ENCODE peak calls at places on chromosomes 5 and 9, in six cellular contexts. D is GM10248, G is RWPE1, H is GM23338, O is HL-60, C is left ventricle myocardium inferior. Y is an unnamed sample.
A peak's percentile ranks its signal among the peaks of the same experiment; 100 is the strongest.

GRCh38 chr9:131319486-131319885 is 30.0 kb downstream of the PLPP7 start:
- DNase-seq in D (no peak), G (no peak), H (no peak), O (no peak), C (peak; percentile 80), Y (no peak)

GRCh38 chr9:76203373-76203772 is 190.9 kb downstream of the RFK start:
- DNase-seq in D (no peak), G (no peak), H (no peak), O (no peak), C (no peak), Y (no peak)

GRCh38 chr9:76964612-76965011 is 54.8 kb upstream of the FOXB2 start:
- DNase-seq in D (no peak), G (no peak), H (no peak), O (no peak), C (no peak), Y (no peak)

GRCh38 chr5:107607656-107608368 is 62.9 kb downstream of the EFNA5 start:
- DNase-seq in D (no peak), G (no peak), H (no peak), O (no peak), C (no peak), Y (no peak)

GRCh38 chr5:151095341-151096000 is 14.6 kb upstream of the TNIP1 start:
- DNase-seq in D (no peak), G (no peak), H (no peak), O (no peak), C (peak; percentile 61), Y (no peak)

GRCh38 chr9:138045541-138046490 is 168.2 kb downstream of the CACNA1B start:
- DNase-seq in D (no peak), G (no peak), H (no peak), O (no peak), C (no peak), Y (no peak)

GRCh38 chr5:109567374-109568044 is 122.2 kb upstream of the MAN2A1 start:
- DNase-seq in D (no peak), G (peak; percentile 12), H (no peak), O (peak; percentile 23), C (no peak), Y (no peak)

GRCh38 chr5:106269252-106269843 is 1401.4 kb downstream of the EFNA5 start:
- DNase-seq in D (no peak), G (peak; percentile 14), H (peak; percentile 62), O (no peak), C (no peak), Y (no peak)

GRCh38 chr5:65854931-65855330 is 71.4 kb upstream of the ERBIN start:
- DNase-seq in D (no peak), G (no peak), H (no peak), O (no peak), C (no peak), Y (no peak)

GRCh38 chr5:172110921-172111873 is 76.8 kb downstream of the STK10 start:
- DNase-seq in D (peak; percentile 87), G (peak; percentile 55), H (peak; percentile 28), O (peak; percentile 96), C (no peak), Y (peak; percentile 95)

GRCh38 chr5:162187371-162187770 is 119.8 kb downstream of the GABRG2 start:
- DNase-seq in D (no peak), G (no peak), H (no peak), O (no peak), C (no peak), Y (no peak)

GRCh38 chr5:92574023-92574422 is 1007.0 kb downstream of the NR2F1-AS1 start:
- DNase-seq in D (no peak), G (no peak), H (no peak), O (no peak), C (no peak), Y (no peak)

GRCh38 chr5:78504726-78505431 is 143.7 kb downstream of the LHFPL2 start:
- DNase-seq in D (no peak), G (peak; percentile 90), H (no peak), O (no peak), C (peak; percentile 85), Y (no peak)

GRCh38 chr5:376951-377325 is 55.4 kb downstream of the AHRR start:
- DNase-seq in D (no peak), G (no peak), H (no peak), O (no peak), C (no peak), Y (no peak)

GRCh38 chr5:59206132-59206581 is 623.3 kb downstream of the RAB3C start:
- DNase-seq in D (no peak), G (peak; percentile 12), H (no peak), O (no peak), C (no peak), Y (no peak)

GRCh38 chr9:75664597-75664996 is 225.9 kb upstream of the PCSK5 start:
- DNase-seq in D (no peak), G (no peak), H (no peak), O (no peak), C (no peak), Y (no peak)

GRCh38 chr9:36207546-36208012 is 16.9 kb downstream of the CLTA start:
- DNase-seq in D (no peak), G (no peak), H (no peak), O (no peak), C (no peak), Y (peak; percentile 20)

GRCh38 chr5:61280766-61281427 is 51.2 kb upstream of the ZSWIM6 start:
- DNase-seq in D (no peak), G (peak; percentile 52), H (no peak), O (no peak), C (peak; percentile 51), Y (peak; percentile 34)

GRCh38 chr9:91726406-91727100 is 223.5 kb downstream of the ROR2 start:
- DNase-seq in D (no peak), G (no peak), H (no peak), O (no peak), C (no peak), Y (no peak)

DNA sequence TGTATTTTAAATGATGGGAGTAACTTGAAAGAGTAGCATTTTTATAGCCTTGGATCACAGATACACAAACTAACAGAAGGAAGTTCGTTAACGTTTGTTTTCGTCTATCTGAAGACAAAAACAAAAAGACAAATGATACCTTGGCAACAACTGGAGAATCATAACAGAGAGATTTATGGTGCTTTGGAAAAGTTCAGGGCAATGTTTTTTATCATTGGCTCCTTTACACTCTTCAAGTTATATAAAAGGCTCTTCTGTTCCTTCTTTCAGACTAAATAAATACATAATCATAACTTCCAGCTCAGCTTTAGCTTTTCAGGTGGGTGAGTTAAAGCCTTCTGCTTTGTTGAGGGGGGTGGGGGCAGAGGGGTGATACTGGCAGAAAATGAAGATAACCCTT is 128.0 kb upstream of the VLDLR start:
- DNase-seq in D (no peak), G (no peak), H (no peak), O (no peak), C (no peak), Y (no peak)
- TF ChIP-seq CTCF in D (no peak), G (no peak), H (no peak), O (no peak), C (no peak), Y (no peak)

GRCh38 chr5:142053434-142054253 is 40.8 kb upstream of the GNPDA1 start:
- DNase-seq in D (no peak), G (no peak), H (no peak), O (peak; percentile 17), C (no peak), Y (no peak)

GRCh38 chr5:142046191-142046590 is 33.4 kb upstream of the GNPDA1 start:
- DNase-seq in D (no peak), G (no peak), H (no peak), O (no peak), C (no peak), Y (no peak)

GRCh38 chr5:142048272-142048671 is 35.4 kb upstream of the GNPDA1 start:
- DNase-seq in D (no peak), G (no peak), H (peak; percentile 79), O (no peak), C (no peak), Y (no peak)
- TF ChIP-seq CTCF in D (no peak), G (no peak), H (peak; percentile 76), O (no peak), C (no peak), Y (no peak)

DNA sequence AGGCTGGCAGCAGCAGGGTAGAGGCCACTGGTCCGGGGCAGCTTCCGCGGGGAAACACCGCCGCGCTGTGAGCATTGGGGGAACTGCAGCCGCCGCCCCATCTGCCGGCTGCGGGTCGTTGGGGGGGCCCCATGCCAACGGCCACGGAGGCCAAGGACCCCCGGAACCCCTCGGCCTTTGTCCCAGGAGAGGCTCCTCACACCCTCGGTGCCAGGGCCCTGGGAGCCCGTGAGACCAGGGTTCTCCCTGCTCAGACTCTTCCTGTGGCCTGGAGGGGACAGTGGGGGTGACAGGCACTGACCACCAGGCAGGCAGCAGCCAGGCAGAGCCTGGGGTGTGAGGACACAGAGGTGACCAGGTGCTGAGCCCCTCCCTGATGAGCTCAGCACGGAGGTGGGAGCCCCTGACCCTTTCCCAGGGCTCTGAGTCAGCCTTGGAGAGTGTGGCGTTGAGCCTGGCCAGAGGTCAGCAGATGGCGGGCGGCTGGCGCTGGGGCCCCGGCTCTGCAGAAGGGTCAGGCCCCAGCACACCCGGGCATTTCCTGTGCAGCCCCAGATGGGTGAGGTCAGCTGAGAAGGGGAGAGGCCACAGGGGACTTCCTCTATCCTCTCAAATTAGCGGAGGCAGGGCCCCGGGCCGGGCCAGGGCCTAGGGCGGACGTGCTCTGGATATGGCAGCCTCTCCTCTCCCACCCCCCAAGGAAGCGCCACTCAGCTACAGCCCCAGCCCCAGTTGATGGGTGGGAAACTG is 17.9 kb upstream of the EGFL7 start:
- DNase-seq in D (peak; percentile 87), G (peak; percentile 95), H (peak; percentile 79), O (no peak), C (peak; percentile 80), Y (peak; percentile 84)
- TF ChIP-seq CTCF in D (peak; percentile 80), G (peak; percentile 100), H (peak; percentile 87), O (peak; percentile 93), C (peak; percentile 96), Y (peak; percentile 97)

DNA sequence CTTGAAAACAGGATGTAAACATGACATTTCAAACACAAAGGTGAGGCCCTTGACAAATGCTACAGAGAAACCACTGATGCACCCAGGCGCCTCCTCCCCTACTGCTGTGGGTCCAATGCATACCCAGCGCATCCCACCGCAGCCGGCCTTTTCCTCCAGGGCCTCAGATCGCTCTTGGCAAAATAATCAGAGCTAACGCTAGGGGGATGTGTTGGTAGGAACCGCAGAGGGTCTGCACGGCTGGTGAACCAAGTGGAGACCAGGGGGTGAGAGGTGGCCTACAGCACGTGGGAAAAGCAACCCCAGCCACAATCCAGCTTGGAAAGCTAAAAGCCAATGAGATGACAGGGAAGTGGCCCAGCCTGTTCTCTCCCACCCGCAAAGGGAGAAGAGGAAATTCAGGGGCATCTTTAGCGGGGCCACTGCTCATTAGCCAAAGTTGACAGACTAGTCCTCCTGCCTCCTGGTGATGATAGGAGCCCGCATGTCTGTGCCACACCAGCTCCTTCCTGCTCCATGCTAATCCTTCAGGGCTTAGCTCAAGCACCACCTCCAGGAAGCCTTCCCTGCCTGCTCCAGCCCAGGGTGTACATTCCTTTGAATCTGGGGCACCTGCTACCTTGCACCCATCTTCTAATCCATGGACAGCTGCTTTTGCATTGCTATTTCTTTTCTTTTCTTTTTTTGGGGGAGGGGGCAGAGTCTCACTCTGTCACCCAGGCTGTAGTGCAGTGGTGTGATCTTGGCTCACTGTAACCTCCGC is 5.8 kb downstream of the FAM163B start:
- DNase-seq in D (no peak), G (no peak), H (peak; percentile 44), O (no peak), C (no peak), Y (no peak)
- TF ChIP-seq CTCF in D (no peak), G (no peak), H (peak; percentile 32), O (no peak), C (no peak), Y (no peak)

GRCh38 chr5:72280655-72281069 is 39.4 kb downstream of the MRPS27 start:
- DNase-seq in D (peak; percentile 19), G (peak; percentile 38), H (peak; percentile 68), O (no peak), C (no peak), Y (no peak)
- TF ChIP-seq CTCF in D (peak; percentile 35), G (peak; percentile 58), H (peak; percentile 64), O (no peak), C (peak; percentile 59), Y (peak; percentile 28)

GRCh38 chr9:71931166-71931565 is 19.7 kb downstream of the C9orf85 start:
- DNase-seq in D (no peak), G (no peak), H (no peak), O (no peak), C (no peak), Y (no peak)
- TF ChIP-seq CTCF in D (no peak), G (no peak), H (no peak), O (no peak), C (no peak), Y (no peak)

Y was measured in activated CD8-positive, alpha-beta T cell treated with anti-CD3 and anti-CD28 coated beads for 36 hours.